ENCODE peak calls at places on chromosomes 7 and 10, in four cellular contexts. T, G, K and Y are unnamed samples.

GRCh38 chr10:101686133-101686925 is 8.6 kb downstream of the FBXW4 start:
- DNase-seq in T (no peak), G (no peak), K (no peak), Y (no peak)

GRCh38 chr7:99016196-99016595 is 127.7 kb downstream of the SMURF1 start:
- DNase-seq in T (no peak), G (no peak), K (no peak), Y (no peak)

GRCh38 chr10:102297132-102297531 is 51.8 kb downstream of the GBF1 start:
- DNase-seq in T (no peak), G (no peak), K (no peak), Y (no peak)

GRCh38 chr7:2008936-2009540 is 223.7 kb downstream of the MAD1L1 start:
- DNase-seq in T (no peak), G (no peak), K (no peak), Y (no peak)

GRCh38 chr10:64394744-64395143 is 873.5 kb downstream of the REEP3 start:
- DNase-seq in T (no peak), G (no peak), K (no peak), Y (no peak)

GRCh38 chr7:128271471-128272454 is 30.7 kb downstream of the LEP start:
- DNase-seq in T (no peak), G (no peak), K (no peak), Y (no peak)

GRCh38 chr10:5566606-5567005 is 41.8 kb downstream of the CALML3 start:
- DNase-seq in T (no peak), G (no peak), K (no peak), Y (no peak)

GRCh38 chr10:59724098-59724938 is 14.7 kb upstream of the SLC16A9 start:
- DNase-seq in T (no peak), G (no peak), K (no peak), Y (no peak)

GRCh38 chr10:110006358-110007170 is 1.2 kb upstream of the ADD3 start:
- DNase-seq in T (peak), G (no peak), K (no peak), Y (no peak)

GRCh38 chr10:128463991-128464755 is 337.9 kb upstream of the MKI67 start:
- DNase-seq in T (peak), G (peak), K (no peak), Y (no peak)

GRCh38 chr7:93298671-93299070 is 66.5 kb downstream of the VPS50 start:
- DNase-seq in T (no peak), G (no peak), K (no peak), Y (no peak)

GRCh38 chr10:11397566-11397965 is 213.9 kb downstream of the USP6NL start:
- DNase-seq in T (no peak), G (no peak), K (no peak), Y (no peak)

GRCh38 chr10:74178042-74178791 is 27.2 kb downstream of the ADK start:
- DNase-seq in T (peak), G (no peak), K (no peak), Y (no peak)

GRCh38 chr10:32964261-32964660 is 6.2 kb upstream of the ITGB1 start:
- DNase-seq in T (no peak), G (no peak), K (no peak), Y (no peak)

GRCh38 chr10:31578181-31578852 is 259.3 kb downstream of the ZEB1 start:
- DNase-seq in T (no peak), G (no peak), K (no peak), Y (no peak)

GRCh38 chr7:36318116-36318515 is 71.5 kb upstream of the ANLN start:
- DNase-seq in T (no peak), G (no peak), K (no peak), Y (no peak)

GRCh38 chr10:95304463-95304862 is 13.7 kb upstream of the PDLIM1 start:
- DNase-seq in T (no peak), G (no peak), K (no peak), Y (no peak)

GRCh38 chr10:37379991-37380390 is 254.6 kb downstream of the ANKRD30A start:
- DNase-seq in T (no peak), G (no peak), K (no peak), Y (no peak)

GRCh38 chr10:73886085-73886529 is 11.8 kb upstream of the CAMK2G start:
- DNase-seq in T (peak), G (no peak), K (peak), Y (peak)

GRCh38 chr7:111390000-111390399 is 172.3 kb downstream of the IMMP2L start:
- DNase-seq in T (no peak), G (no peak), K (no peak), Y (no peak)

GRCh38 chr10:113907166-113907565 is 52.7 kb downstream of the NHLRC2 start:
- DNase-seq in T (no peak), G (no peak), K (no peak), Y (no peak)

GRCh38 chr10:18260308-18260971 is 120.2 kb downstream of the CACNB2 start:
- DNase-seq in T (no peak), G (no peak), K (no peak), Y (no peak)

GRCh38 chr7:5396999-5397656 is 26.5 kb downstream of the TNRC18 start:
- DNase-seq in T (no peak), G (peak), K (peak), Y (peak)

GRCh38 chr10:49356945-49357344 is 38.9 kb downstream of the DRGX start:
- DNase-seq in T (no peak), G (peak), K (no peak), Y (no peak)

GRCh38 chr10:11874568-11875182 is 51.5 kb downstream of the PROSER2 start:
- DNase-seq in T (peak), G (peak), K (no peak), Y (peak)

GRCh38 chr10:73917566-73918305 is 6.8 kb downstream of the PLAU start:
- DNase-seq in T (no peak), G (no peak), K (no peak), Y (no peak)

GRCh38 chr7:84484502-84485079 is 290.0 kb upstream of the SEMA3A start:
- DNase-seq in T (no peak), G (no peak), K (no peak), Y (no peak)

GRCh38 chr7:141320287-141320686 is 230.9 kb upstream of the AGK start:
- DNase-seq in T (no peak), G (no peak), K (no peak), Y (no peak)

GRCh38 chr10:118238573-118239240 is 103.4 kb downstream of the FAM204A start:
- DNase-seq in T (no peak), G (no peak), K (no peak), Y (no peak)

DNA sequence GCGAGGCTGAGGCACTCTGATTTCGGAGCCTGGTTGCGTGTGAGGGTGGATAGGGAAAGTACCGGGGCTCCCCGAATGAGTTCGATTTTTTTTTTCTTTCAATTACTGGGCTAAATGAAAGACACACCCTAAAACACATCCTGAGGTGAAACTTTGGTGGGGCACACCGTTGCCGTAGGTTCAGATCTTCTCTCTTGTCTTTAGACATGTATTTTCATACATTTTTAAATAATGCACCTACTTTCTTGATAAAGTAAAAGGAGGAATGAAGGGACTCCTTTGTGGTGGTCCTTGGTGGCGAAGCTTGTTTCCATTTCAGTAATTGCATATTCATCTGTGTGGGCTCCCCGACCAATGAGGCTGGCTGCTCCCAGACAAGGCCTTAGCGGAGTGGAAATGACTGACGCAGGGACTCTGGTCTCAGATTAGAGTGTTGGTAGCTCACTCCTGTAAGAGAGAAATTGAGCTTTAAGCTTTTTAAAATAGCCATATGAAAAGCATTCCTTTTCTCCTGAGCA is 764 bp downstream of the CCSER2 start:
- DNase-seq in T (peak), G (no peak), K (no peak), Y (no peak)
- TF ChIP-seq SPI1 in T (no peak), G (no peak), K (no peak), Y (no peak)

DNA sequence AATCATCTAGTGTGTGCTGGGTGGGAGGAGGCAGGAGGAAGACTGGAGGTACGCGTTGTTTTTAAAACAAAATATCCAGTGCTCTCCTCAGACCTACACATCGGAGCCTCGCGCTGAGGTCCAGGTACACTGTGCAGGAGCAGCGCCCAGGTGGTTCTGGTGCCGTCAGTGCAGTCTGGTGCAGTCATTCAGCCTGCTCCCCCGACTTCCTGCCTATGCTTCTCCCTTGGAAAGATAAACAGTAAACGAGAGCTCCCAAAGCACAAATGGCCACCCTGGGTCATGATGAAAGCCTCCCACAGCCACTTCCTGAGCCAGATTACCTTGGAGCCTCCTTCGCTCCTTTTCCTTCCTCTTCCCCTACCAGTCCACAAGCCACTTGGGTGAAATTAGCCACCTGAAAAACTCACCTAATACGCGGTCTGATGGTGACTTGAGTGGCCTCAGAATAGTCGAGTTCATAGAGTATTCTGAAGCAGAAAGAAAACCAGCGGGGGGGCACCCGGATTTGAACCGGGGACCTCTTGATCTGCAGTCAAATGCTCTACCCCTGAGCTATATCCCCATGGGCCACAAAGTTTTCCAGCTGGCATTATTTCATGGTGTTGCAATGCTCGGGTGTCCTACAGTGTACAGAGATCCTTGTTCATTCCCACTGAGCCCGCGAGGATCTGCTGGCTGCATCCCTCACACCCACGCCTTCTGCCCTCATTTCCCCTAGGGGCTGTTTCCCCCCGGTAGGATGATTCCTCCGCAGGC is 82.5 kb downstream of the ZNF467 start:
- DNase-seq in T (peak), G (no peak), K (peak), Y (no peak)
- TF ChIP-seq POLR2AphosphoS5 in T (no peak), G (no peak), K (no peak), Y (no peak)

DNA sequence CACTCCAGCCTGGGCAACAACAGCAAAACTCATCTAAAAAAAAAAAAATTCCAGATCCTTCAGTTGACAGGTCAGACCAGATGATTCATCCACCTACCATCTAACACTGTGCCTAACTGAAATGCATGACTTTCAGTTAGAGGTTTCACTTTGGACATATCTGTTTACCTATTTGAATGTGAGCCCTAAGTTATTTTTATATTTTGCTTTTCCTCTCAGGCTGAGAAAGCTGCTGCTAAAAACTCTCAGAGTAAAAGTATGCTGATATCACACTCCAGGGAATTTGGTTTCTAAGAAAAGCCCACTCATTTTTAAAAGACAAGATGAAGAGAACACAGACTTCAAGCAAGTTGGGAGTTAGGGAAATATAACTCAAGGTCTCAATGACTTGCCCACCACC is 126.0 kb downstream of the SGMS1 start:
- DNase-seq in T (peak), G (peak), K (no peak), Y (no peak)
- TF ChIP-seq SPI1 in T (no peak), G (no peak), K (no peak), Y (no peak)

GRCh38 chr10:4278161-4278560 is 493.2 kb upstream of the KLF6 start:
- DNase-seq in T (no peak), G (no peak), K (no peak), Y (no peak)

GRCh38 chr10:4280481-4281206 is 495.6 kb upstream of the KLF6 start:
- DNase-seq in T (no peak), G (no peak), K (no peak), Y (no peak)

GRCh38 chr10:4281207-4281825 is 496.3 kb upstream of the KLF6 start:
- DNase-seq in T (no peak), G (no peak), K (no peak), Y (no peak)

GRCh38 chr10:4282496-4282895 is 497.5 kb upstream of the KLF6 start:
- DNase-seq in T (no peak), G (no peak), K (no peak), Y (no peak)

DNA sequence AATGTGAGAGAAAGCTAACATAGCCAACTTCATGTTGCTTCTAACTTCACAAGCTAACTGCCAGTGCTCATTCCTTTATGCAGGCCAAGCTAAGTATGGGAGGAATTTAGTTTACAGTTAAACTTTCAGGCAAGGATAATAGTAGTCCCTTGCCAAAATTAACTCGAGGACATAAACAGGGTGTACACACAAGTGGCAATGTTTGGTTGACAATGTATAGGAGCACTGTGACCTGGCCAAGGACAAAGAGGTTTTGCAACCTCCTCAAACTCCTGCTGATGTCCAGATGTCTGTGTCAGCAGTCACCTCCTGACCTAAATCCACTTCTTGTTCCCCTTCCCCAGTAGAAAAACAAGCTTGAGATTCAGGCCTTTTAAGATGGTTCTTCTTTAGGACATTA is 494.6 kb upstream of the KLF6 start:
- DNase-seq in T (no peak), G (no peak), K (no peak), Y (no peak)
- TF ChIP-seq POLR2AphosphoS5 in T (no peak), G (no peak), K (no peak), Y (no peak)

GRCh38 chr10:69180525-69181204 is 631 bp downstream of the SUPV3L1 start:
- DNase-seq in T (peak), G (no peak), K (peak), Y (no peak)

GRCh38 chr10:69179743-69180524 is at the start of gene SUPV3L1:
- DNase-seq in T (peak), G (peak), K (peak), Y (peak)

GRCh38 chr10:69181433-69181832 is 1.4 kb downstream of the SUPV3L1 start:
- DNase-seq in T (no peak), G (no peak), K (no peak), Y (no peak)

GRCh38 chr10:69176823-69177222 is 3.2 kb upstream of the SUPV3L1 start:
- DNase-seq in T (no peak), G (no peak), K (no peak), Y (no peak)

DNA sequence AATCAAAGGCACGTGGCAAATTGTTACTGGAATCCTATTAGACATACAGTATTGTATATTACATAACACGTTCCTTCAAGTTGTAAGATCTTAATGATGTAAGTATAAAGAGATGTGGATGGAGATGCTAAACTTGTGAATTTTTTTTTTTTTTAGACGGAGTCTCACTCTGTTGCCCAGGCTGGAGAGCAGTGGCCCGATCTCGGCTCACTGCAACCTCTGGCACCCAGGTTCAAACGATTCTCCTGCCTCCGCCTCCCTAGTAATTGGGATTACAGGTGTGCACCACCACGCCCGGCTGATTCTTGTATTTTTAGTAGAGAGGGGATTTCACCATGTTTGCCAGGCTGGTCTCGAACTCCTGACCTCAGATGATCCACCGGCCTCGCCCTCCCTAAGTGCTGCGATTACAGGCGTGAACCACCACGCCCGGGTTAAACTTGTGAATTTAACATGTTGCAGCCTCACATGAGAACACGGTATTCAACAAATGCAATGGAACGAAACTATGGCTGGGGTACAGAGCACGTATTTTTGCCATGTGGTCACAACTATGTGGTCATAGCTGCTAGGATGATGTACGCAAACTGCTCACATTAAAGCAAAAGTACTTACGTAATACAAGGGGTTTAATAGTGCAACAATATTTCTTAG is 818 bp upstream of the SUPV3L1 start:
- DNase-seq in T (peak), G (no peak), K (peak), Y (no peak)
- TF ChIP-seq SPI1 in T (no peak), G (no peak), K (no peak), Y (no peak)

GRCh38 chr7:94547128-94547527 is 37.5 kb downstream of the CASD1 start:
- DNase-seq in T (no peak), G (no peak), K (no peak), Y (no peak)
- TF ChIP-seq POLR2AphosphoS5 in T (no peak), G (no peak), K (no peak), Y (no peak)